ENCODE peak calls at places on chromosomes 1 and 21, in five cellular contexts. S is NCI-H2029 treated with DMSO at 0.1 percent for 48 hours, K is adrenal gland, N is DMS153, H is foreskin keratinocyte. Z is an unnamed sample.

GRCh38 chr1:62613890-62614289 is 16.6 kb downstream of the ANGPTL3 start:
- DNase-seq in S (no peak), K (no peak), N (no peak), H (no peak), Z (no peak)

GRCh38 chr1:54355931-54356679 is 50.1 kb downstream of the SSBP3 start:
- DNase-seq in S (no peak), K (no peak), N (no peak), H (no peak), Z (no peak)

GRCh38 chr1:222928212-222928611 is 113.4 kb downstream of the DISP1 start:
- DNase-seq in S (peak), K (peak), N (peak), H (peak), Z (no peak)

GRCh38 chr1:114428083-114428754 is 82.8 kb downstream of the TRIM33 start:
- DNase-seq in S (no peak), K (no peak), N (no peak), H (peak), Z (no peak)

GRCh38 chr1:55329826-55330432 is 114.8 kb upstream of the USP24 start:
- DNase-seq in S (no peak), K (no peak), N (no peak), H (no peak), Z (no peak)

GRCh38 chr1:106675558-106675957 is 380.9 kb upstream of the PRMT6 start:
- DNase-seq in S (no peak), K (no peak), N (no peak), H (no peak), Z (no peak)

GRCh38 chr21:44517175-44517899 is 22.7 kb downstream of the KRTAP10-1 start:
- DNase-seq in S (peak), K (no peak), N (no peak), H (no peak), Z (no peak)

GRCh38 chr1:34590211-34590623 is 164.6 kb upstream of the GJB5 start:
- DNase-seq in S (peak), K (no peak), N (peak), H (peak), Z (no peak)

GRCh38 chr1:207084701-207085180 is 3.9 kb upstream of the C4BPB start:
- DNase-seq in S (peak), K (peak), N (peak), H (peak), Z (peak)

GRCh38 chr1:173038875-173039554 is 11.7 kb downstream of the TNFSF18 start:
- DNase-seq in S (no peak), K (no peak), N (no peak), H (peak), Z (no peak)

GRCh38 chr1:200525167-200526123 is 95.1 kb downstream of the KIF14 start:
- DNase-seq in S (no peak), K (no peak), N (no peak), H (no peak), Z (no peak)

GRCh38 chr1:182459949-182460348 is 10.0 kb downstream of the RGSL1 start:
- DNase-seq in S (no peak), K (no peak), N (no peak), H (no peak), Z (no peak)

GRCh38 chr1:164785841-164786534 is 227.0 kb downstream of the PBX1 start:
- DNase-seq in S (no peak), K (peak), N (peak), H (peak), Z (no peak)

GRCh38 chr1:203304919-203305808 is at the start of gene BTG2:
- DNase-seq in S (peak), K (peak), N (peak), H (peak), Z (peak)

GRCh38 chr1:154741747-154742495 is 128.2 kb downstream of the KCNN3 start:
- DNase-seq in S (no peak), K (no peak), N (no peak), H (no peak), Z (no peak)

GRCh38 chr1:165467706-165468105 is 22.8 kb upstream of the RXRG start:
- DNase-seq in S (no peak), K (no peak), N (no peak), H (no peak), Z (no peak)

GRCh38 chr1:24735156-24735618 is 10.1 kb upstream of the CLIC4 start:
- DNase-seq in S (no peak), K (no peak), N (no peak), H (no peak), Z (no peak)

GRCh38 chr1:3601743-3602142 is 9.6 kb downstream of the MEGF6 start:
- DNase-seq in S (no peak), K (no peak), N (no peak), H (no peak), Z (no peak)

Z was measured in CD4-positive, alpha-beta T cell.